ENCODE peak calls at places on chromosomes 7 and 10, in four cellular contexts. O is PC-9, A is Peyer's patch, Q is thoracic aorta. T is an unnamed sample.

GRCh38 chr7:30933124-30933893 is 21.7 kb downstream of the AQP1 start:
- DNase-seq in O (no peak), A (peak; percentile 45), Q (no peak), T (no peak)

GRCh38 chr10:103021897-103022286 is 103.8 kb downstream of the CNNM2 start:
- DNase-seq in O (no peak), A (no peak), Q (no peak), T (peak; percentile 48)

GRCh38 chr7:150946826-150947750 is 31.0 kb downstream of the KCNH2 start:
- DNase-seq in O (no peak), A (peak; percentile 45), Q (no peak), T (no peak)

GRCh38 chr10:14838582-14839304 is 637 bp downstream of the HSPA14 start:
- DNase-seq in O (peak; percentile 7), A (peak; percentile 61), Q (no peak), T (peak; percentile 47)

GRCh38 chr10:6022693-6023092 is 39.5 kb downstream of the IL2RA start:
- DNase-seq in O (no peak), A (no peak), Q (no peak), T (peak; percentile 8)

GRCh38 chr10:30736685-30737232 is 107.2 kb upstream of the LYZL2 start:
- DNase-seq in O (peak; percentile 44), A (no peak), Q (peak; percentile 43), T (peak; percentile 89)

GRCh38 chr7:55476852-55477780 is 95.2 kb downstream of the VOPP1 start:
- DNase-seq in O (no peak), A (no peak), Q (no peak), T (peak; percentile 20)

GRCh38 chr7:117143580-117143979 is 179.3 kb downstream of the WNT2 start:
- DNase-seq in O (no peak), A (no peak), Q (no peak), T (no peak)

GRCh38 chr7:1597791-1598190 is 28.0 kb upstream of the PSMG3 start:
- DNase-seq in O (no peak), A (no peak), Q (no peak), T (no peak)

GRCh38 chr7:105131890-105132289 is 117.9 kb downstream of the KMT2E start:
- DNase-seq in O (no peak), A (no peak), Q (no peak), T (no peak)

GRCh38 chr10:79056361-79056735 is 12.4 kb upstream of the ZMIZ1 start:
- DNase-seq in O (no peak), A (peak; percentile 25), Q (no peak), T (no peak)

GRCh38 chr7:131226116-131226562 is 101.5 kb upstream of the MKLN1 start:
- DNase-seq in O (no peak), A (no peak), Q (no peak), T (no peak)

GRCh38 chr10:77606751-77607150 is 30.9 kb downstream of the KCNMA1 start:
- DNase-seq in O (peak; percentile 54), A (no peak), Q (no peak), T (no peak)

GRCh38 chr10:126233721-126234120 is 154.6 kb downstream of the ADAM12 start:
- DNase-seq in O (no peak), A (no peak), Q (no peak), T (no peak)

GRCh38 chr7:158140538-158141220 is 446.9 kb downstream of the PTPRN2 start:
- DNase-seq in O (no peak), A (no peak), Q (no peak), T (no peak)

GRCh38 chr7:138625849-138626230 is 75.3 kb downstream of the SVOPL start:
- DNase-seq in O (no peak), A (no peak), Q (no peak), T (no peak)

GRCh38 chr10:63376560-63377304 is 89.0 kb downstream of the JMJD1C start:
- DNase-seq in O (no peak), A (no peak), Q (no peak), T (no peak)

GRCh38 chr10:60434418-60435046 is 44.9 kb upstream of the ANK3 start:
- DNase-seq in O (peak; percentile 33), A (no peak), Q (no peak), T (peak; percentile 22)

GRCh38 chr10:88974446-88975376 is 15.9 kb upstream of the FAS start:
- DNase-seq in O (no peak), A (no peak), Q (no peak), T (peak; percentile 73)

GRCh38 chr7:44574286-44574872 is 671 bp upstream of the DDX56 start:
- DNase-seq in O (no peak), A (no peak), Q (no peak), T (no peak)

GRCh38 chr10:133327651-133328357 is 8.9 kb downstream of the CALY start:
- DNase-seq in O (no peak), A (no peak), Q (no peak), T (no peak)

GRCh38 chr10:125823663-125824251 is 411 bp downstream of the BCCIP start:
- DNase-seq in O (peak; percentile 8), A (no peak), Q (no peak), T (no peak)

GRCh38 chr10:3654496-3654895 is 130.5 kb downstream of the KLF6 start:
- DNase-seq in O (no peak), A (no peak), Q (no peak), T (no peak)

GRCh38 chr7:92052159-92052558 is 82.1 kb downstream of the CYP51A1 start:
- DNase-seq in O (no peak), A (no peak), Q (no peak), T (no peak)

GRCh38 chr7:54864718-54865117 is 105.7 kb upstream of the SEC61G start:
- DNase-seq in O (no peak), A (no peak), Q (no peak), T (no peak)

GRCh38 chr10:15486404-15486803 is 115.3 kb upstream of the FAM171A1 start:
- DNase-seq in O (no peak), A (no peak), Q (no peak), T (peak; percentile 16)

GRCh38 chr10:114437456-114438292 is 33.4 kb upstream of the AFAP1L2 start:
- DNase-seq in O (no peak), A (no peak), Q (no peak), T (peak; percentile 39)

GRCh38 chr10:95503012-95503411 is 58.2 kb downstream of the SORBS1 start:
- DNase-seq in O (no peak), A (no peak), Q (no peak), T (no peak)

GRCh38 chr10:86659721-86660438 is 5.5 kb downstream of the OPN4 start:
- DNase-seq in O (no peak), A (peak; percentile 38), Q (no peak), T (no peak)

GRCh38 chr10:110717830-110718595 is 73.9 kb downstream of the RBM20 start:
- DNase-seq in O (no peak), A (no peak), Q (no peak), T (no peak)

GRCh38 chr10:51501396-51501795 is 198.0 kb downstream of the CSTF2T start:
- DNase-seq in O (no peak), A (no peak), Q (no peak), T (no peak)

GRCh38 chr10:28926932-28927331 is 249.6 kb downstream of the BAMBI start:
- DNase-seq in O (no peak), A (no peak), Q (no peak), T (no peak)

GRCh38 chr7:41508755-41509154 is 194.1 kb downstream of the INHBA start:
- DNase-seq in O (no peak), A (no peak), Q (no peak), T (peak; percentile 77)

GRCh38 chr7:103867874-103868273 is 121.6 kb downstream of the RELN start:
- DNase-seq in O (no peak), A (no peak), Q (no peak), T (no peak)

GRCh38 chr10:34235164-34235832 is 579.8 kb downstream of the PARD3 start:
- DNase-seq in O (no peak), A (no peak), Q (no peak), T (peak; percentile 76)

GRCh38 chr7:157671358-157672255 is 334.8 kb downstream of the DNAJB6 start:
- DNase-seq in O (no peak), A (peak; percentile 16), Q (no peak), T (no peak)

GRCh38 chr10:65571011-65571570 is 1354.7 kb upstream of the LRRTM3 start:
- DNase-seq in O (peak; percentile 15), A (no peak), Q (no peak), T (no peak)

GRCh38 chr10:4763960-4764428 is 62.0 kb upstream of the AKR1E2 start:
- DNase-seq in O (no peak), A (no peak), Q (no peak), T (no peak)

GRCh38 chr10:30782543-30783461 is 153.2 kb upstream of the LYZL2 start:
- DNase-seq in O (no peak), A (no peak), Q (no peak), T (no peak)

GRCh38 chr10:97748116-97748515 is 11.2 kb downstream of the ZFYVE27 start:
- DNase-seq in O (no peak), A (no peak), Q (no peak), T (no peak)
- H3K36me3 ChIP-seq in O (peaks cover 6% of the 10 kb centered on the region), A (peaks cover 3% of the 10 kb centered on the region), Q (peaks cover 61% of the 10 kb centered on the region), T (peaks cover 92% of the 10 kb centered on the region)

GRCh38 chr10:73478636-73479035 is 17.2 kb downstream of the PPP3CB start:
- DNase-seq in O (no peak), A (no peak), Q (no peak), T (no peak)

GRCh38 chr10:73485320-73485719 is 10.5 kb downstream of the PPP3CB start:
- DNase-seq in O (no peak), A (no peak), Q (no peak), T (no peak)

GRCh38 chr10:73480158-73480557 is 15.7 kb downstream of the PPP3CB start:
- DNase-seq in O (no peak), A (no peak), Q (no peak), T (no peak)
- H3K36me3 ChIP-seq in O (peaks cover 13% of the 10 kb centered on the region), A (no peaks in the 10 kb centered on the region), Q (peaks cover 13% of the 10 kb centered on the region), T (peaks cover 47% of the 10 kb centered on the region)

GRCh38 chr7:22201182-22201880 is 155.6 kb downstream of the RAPGEF5 start:
- DNase-seq in O (no peak), A (no peak), Q (no peak), T (no peak)

GRCh38 chr7:22200777-22201176 is 156.2 kb downstream of the RAPGEF5 start:
- DNase-seq in O (no peak), A (no peak), Q (no peak), T (no peak)

GRCh38 chr7:22197376-22197775 is 159.6 kb downstream of the RAPGEF5 start:
- DNase-seq in O (no peak), A (no peak), Q (no peak), T (no peak)

GRCh38 chr7:22202141-22202540 is 154.8 kb downstream of the RAPGEF5 start:
- DNase-seq in O (no peak), A (no peak), Q (no peak), T (no peak)

DNA sequence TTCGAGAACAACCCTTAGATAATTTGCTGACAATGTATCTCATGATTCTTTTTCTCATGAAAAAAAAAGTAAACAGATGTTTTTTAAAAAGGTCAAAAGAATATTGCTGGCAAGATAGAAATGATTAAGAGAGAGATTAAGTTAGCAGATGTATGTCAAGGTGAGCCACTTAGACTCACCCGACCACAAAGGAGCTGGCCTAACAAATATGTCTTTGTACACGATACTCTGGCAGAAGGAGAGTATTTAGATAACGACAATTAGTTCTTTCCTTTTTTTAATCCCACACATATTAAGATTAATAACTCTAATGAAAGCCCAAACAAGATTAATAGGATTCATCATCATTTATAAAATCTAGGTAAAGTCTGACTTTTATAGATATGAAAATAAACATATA is 156.7 kb downstream of the RAPGEF5 start:
- DNase-seq in O (no peak), A (no peak), Q (no peak), T (no peak)
- H3K36me3 ChIP-seq in O (no peaks in the 10 kb centered on the region), A (no peaks in the 10 kb centered on the region), Q (no peaks in the 10 kb centered on the region), T (no peaks in the 10 kb centered on the region)

DNA sequence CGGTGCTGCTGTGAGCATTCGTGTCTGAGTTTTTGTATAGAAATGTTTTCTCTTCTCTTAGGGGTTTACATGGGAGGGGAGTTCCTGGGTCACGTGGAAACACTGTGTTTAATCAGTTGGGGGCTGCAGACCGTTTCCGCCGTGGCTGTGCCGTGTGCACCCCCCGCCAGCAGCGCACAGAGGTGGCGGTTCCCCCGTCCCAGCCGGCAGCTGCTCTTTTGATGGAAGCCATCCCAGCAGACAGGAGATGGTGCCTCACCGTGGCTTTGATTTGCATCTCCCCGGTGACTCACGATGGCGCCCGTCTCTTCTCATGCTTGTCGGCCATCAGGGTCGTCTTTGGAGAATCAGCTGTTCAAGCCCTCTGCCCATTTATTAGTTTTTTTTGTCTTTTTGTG is 34.9 kb upstream of the FOXL3 start:
- DNase-seq in O (no peak), A (no peak), Q (no peak), T (no peak)
- H3K36me3 ChIP-seq in O (no peaks in the 10 kb centered on the region), A (no peaks in the 10 kb centered on the region), Q (peaks cover 83% of the 10 kb centered on the region), T (no peaks in the 10 kb centered on the region)